ENCODE peak calls at places on chromosome 19, in eight cellular contexts. F is progenitor cell of endocrine pancreas, X is ascending aorta, A is COR-L47, R is cardiac fibroblast, N is NCI-H2081, W is T-helper 9 cell, Z is B cell. Q is an unnamed sample.

GRCh38 chr19:50563597-50563996 is 4.6 kb downstream of the LRRC4B start:
- DNase-seq in N (no peak), A (no peak), F (no peak), W (no peak), X (no peak), Z (no peak), R (no peak), Q (no peak)

GRCh38 chr19:11624064-11624463 is 26.8 kb downstream of the ZNF627 start:
- DNase-seq in X (no peak), F (no peak), N (no peak), W (no peak), Z (no peak), A (no peak), R (peak; percentile 47), Q (no peak)

GRCh38 chr19:54124393-54124792 is 8.8 kb downstream of the PRPF31 start:
- DNase-seq in X (no peak), Z (no peak), A (no peak), W (no peak), N (no peak), F (no peak), R (no peak), Q (no peak)

GRCh38 chr19:51107406-51108065 is 673 bp downstream of the CTU1 start:
- DNase-seq in W (no peak), N (no peak), A (peak; percentile 8), Z (no peak), X (no peak), R (peak; percentile 54), F (no peak), Q (no peak)

GRCh38 chr19:53704011-53704410 is 72.2 kb downstream of the DPRX start:
- DNase-seq in Z (no peak), F (no peak), W (no peak), R (no peak), A (no peak), N (no peak), X (no peak), Q (no peak)

GRCh38 chr19:8654591-8655339 is 24.3 kb downstream of the NFILZ start:
- DNase-seq in W (peak; percentile 68), Z (peak; percentile 65), A (peak; percentile 1), R (peak; percentile 54), F (peak; percentile 61), N (peak; percentile 19), X (no peak), Q (peak; percentile 22)

GRCh38 chr19:12778905-12779161 is 3.5 kb upstream of the HOOK2 start:
- DNase-seq in Z (no peak), A (no peak), X (no peak), N (no peak), W (no peak), F (no peak), R (no peak), Q (no peak)

GRCh38 chr19:57903298-57904174 is 12.9 kb downstream of the ZNF417 start:
- DNase-seq in W (no peak), X (no peak), A (peak; percentile 5), Z (no peak), N (peak; percentile 42), F (no peak), R (peak; percentile 69), Q (peak; percentile 50)